ENCODE peak calls at places on chromosome 21, in six cellular contexts. U is small intestine; A is stimulated activated CD4-positive, alpha-beta T cell treated with anti-CD3 and anti-CD28 coated beads, Interleukin-4, amount 100 ng/mL, for 4 hours; Y is coronary artery; H is WTC11; T is activated effector memory CD4-positive, alpha-beta T cell treated with anti-CD3 and anti-CD28 coated beads, Interleukin-2, amount 50 U/mL, for 16 hours. N is an unnamed sample.

GRCh38 chr21:34844033-34844923 is 175.5 kb downstream of the CLIC6 start:
- DNase-seq in T (peak), H (no peak), U (no peak), Y (no peak), A (no peak), N (no peak)

GRCh38 chr21:42038826-42039425 is 28.8 kb upstream of the ZBTB21 start:
- DNase-seq in A (no peak), T (no peak), U (no peak), H (no peak), Y (no peak), N (no peak)

GRCh38 chr21:34227386-34227852 is 136.4 kb upstream of the KCNE2 start:
- DNase-seq in T (no peak), Y (no peak), U (no peak), H (no peak), A (no peak), N (no peak)

GRCh38 chr21:32312321-32312720 is 13.7 kb downstream of the MRAP start:
- DNase-seq in Y (no peak), H (no peak), U (no peak), A (no peak), T (no peak), N (no peak)

GRCh38 chr21:38837806-38838461 is 32.2 kb downstream of the ETS2 start:
- DNase-seq in A (no peak), H (no peak), U (no peak), T (no peak), Y (no peak), N (no peak)

GRCh38 chr21:34498623-34499022 is 13.4 kb downstream of the KCNE1 start:
- DNase-seq in H (no peak), T (no peak), A (no peak), U (no peak), Y (no peak), N (no peak)

GRCh38 chr21:35603471-35603870 is 456.9 kb downstream of the SETD4 start:
- DNase-seq in T (no peak), Y (no peak), H (peak), A (no peak), U (peak), N (no peak)

GRCh38 chr21:29124645-29125044 is 5.8 kb upstream of the MAP3K7CL start:
- DNase-seq in U (no peak), T (no peak), H (no peak), Y (no peak), A (no peak), N (no peak)

GRCh38 chr21:15250384-15250783 is 185.6 kb upstream of the NRIP1 start:
- DNase-seq in H (no peak), U (no peak), A (no peak), T (no peak), Y (no peak), N (no peak)

GRCh38 chr21:43370091-43370658 is 56.8 kb downstream of the SIK1 start:
- DNase-seq in U (no peak), Y (no peak), T (no peak), H (no peak), A (no peak), N (no peak)

GRCh38 chr21:42213082-42213774 is 5.7 kb upstream of the ABCG1 start:
- DNase-seq in U (no peak), Y (peak), A (no peak), T (peak), H (no peak), N (no peak)

GRCh38 chr21:15659768-15660423 is 69.9 kb upstream of the USP25 start:
- DNase-seq in H (no peak), T (no peak), U (peak), A (no peak), Y (no peak), N (no peak)

GRCh38 chr21:44869860-44870747 is 3.4 kb downstream of the PTTG1IP start:
- DNase-seq in Y (peak), U (peak), H (no peak), T (no peak), A (no peak), N (peak)

GRCh38 chr21:45467221-45467779 is 62.3 kb downstream of the COL18A1 start:
- DNase-seq in U (no peak), Y (no peak), A (no peak), H (no peak), T (no peak), N (no peak)

GRCh38 chr21:39094847-39095525 is 88.3 kb downstream of the PSMG1 start:
- DNase-seq in H (no peak), Y (no peak), T (no peak), A (no peak), U (peak), N (peak)

N was measured in HS-27A.